ENCODE peak calls at places on chromosomes 6 and 20, in eight cellular contexts. One of them, this sample, is unnamed.

GRCh38 chr6:12356983-12357972 is 67.1 kb downstream of the EDN1 start:
- DNase-seq in testis: no peak
- DNase-seq in Peyer's patch: no peak
- DNase-seq in stomach: no peak
- DNase-seq in breast epithelium: no peak
- DNase-seq in endothelial cell of umbilical vein: no peak
- DNase-seq in esophagus squamous epithelium: no peak
- DNase-seq in body of pancreas: no peak
- DNase-seq in this sample: no peak

GRCh38 chr6:132768051-132768517 is 10.4 kb upstream of the VNN2 start:
- DNase-seq in esophagus squamous epithelium: no peak
- DNase-seq in stomach: peak; percentile 52
- DNase-seq in body of pancreas: peak; percentile 38
- DNase-seq in breast epithelium: no peak
- DNase-seq in testis: peak; percentile 35
- DNase-seq in Peyer's patch: peak; percentile 55
- DNase-seq in endothelial cell of umbilical vein: peak; percentile 32
- DNase-seq in this sample: peak; percentile 28

GRCh38 chr20:57509665-57510237 is 15.2 kb downstream of the CTCFL start:
- DNase-seq in breast epithelium: no peak
- DNase-seq in stomach: peak; percentile 32
- DNase-seq in testis: peak; percentile 50
- DNase-seq in endothelial cell of umbilical vein: no peak
- DNase-seq in body of pancreas: no peak
- DNase-seq in esophagus squamous epithelium: no peak
- DNase-seq in Peyer's patch: no peak
- DNase-seq in this sample: no peak

GRCh38 chr6:149235130-149235561 is 82.4 kb upstream of the TAB2 start:
- DNase-seq in body of pancreas: peak; percentile 70
- DNase-seq in Peyer's patch: no peak
- DNase-seq in stomach: no peak
- DNase-seq in breast epithelium: no peak
- DNase-seq in endothelial cell of umbilical vein: peak; percentile 86
- DNase-seq in esophagus squamous epithelium: no peak
- DNase-seq in testis: no peak
- DNase-seq in this sample: peak; percentile 53

GRCh38 chr6:106688177-106688951 is 59.0 kb downstream of the QRSL1 start:
- DNase-seq in breast epithelium: no peak
- DNase-seq in Peyer's patch: no peak
- DNase-seq in testis: no peak
- DNase-seq in endothelial cell of umbilical vein: no peak
- DNase-seq in stomach: no peak
- DNase-seq in body of pancreas: peak; percentile 45
- DNase-seq in esophagus squamous epithelium: no peak
- DNase-seq in this sample: no peak

GRCh38 chr6:160461641-160462040 is 113.5 kb downstream of the SLC22A3 start:
- DNase-seq in endothelial cell of umbilical vein: no peak
- DNase-seq in Peyer's patch: no peak
- DNase-seq in stomach: no peak
- DNase-seq in esophagus squamous epithelium: no peak
- DNase-seq in body of pancreas: no peak
- DNase-seq in breast epithelium: no peak
- DNase-seq in testis: no peak
- DNase-seq in this sample: no peak

GRCh38 chr20:57672164-57672563 is 37.7 kb downstream of the PMEPA1 start:
- DNase-seq in esophagus squamous epithelium: no peak
- DNase-seq in body of pancreas: no peak
- DNase-seq in testis: peak; percentile 21
- DNase-seq in endothelial cell of umbilical vein: peak; percentile 86
- DNase-seq in Peyer's patch: no peak
- DNase-seq in breast epithelium: no peak
- DNase-seq in stomach: no peak
- DNase-seq in this sample: peak; percentile 78

GRCh38 chr20:63072231-63072791 is 65.5 kb upstream of the BHLHE23 start:
- DNase-seq in esophagus squamous epithelium: no peak
- DNase-seq in breast epithelium: no peak
- DNase-seq in endothelial cell of umbilical vein: no peak
- DNase-seq in Peyer's patch: no peak
- DNase-seq in body of pancreas: no peak
- DNase-seq in testis: no peak
- DNase-seq in stomach: no peak
- DNase-seq in this sample: peak; percentile 5

GRCh38 chr6:24673625-24674024 is 6.7 kb downstream of the ACOT13 start:
- DNase-seq in stomach: no peak
- DNase-seq in Peyer's patch: no peak
- DNase-seq in body of pancreas: no peak
- DNase-seq in esophagus squamous epithelium: no peak
- DNase-seq in endothelial cell of umbilical vein: no peak
- DNase-seq in breast epithelium: no peak
- DNase-seq in testis: no peak
- DNase-seq in this sample: no peak

GRCh38 chr6:139433647-139434419 is 59.4 kb upstream of the CITED2 start:
- DNase-seq in breast epithelium: no peak
- DNase-seq in esophagus squamous epithelium: no peak
- DNase-seq in stomach: no peak
- DNase-seq in testis: no peak
- DNase-seq in Peyer's patch: no peak
- DNase-seq in body of pancreas: no peak
- DNase-seq in endothelial cell of umbilical vein: peak; percentile 6
- DNase-seq in this sample: no peak

GRCh38 chr6:156780962-156781705 is 4.0 kb downstream of the ARID1B start:
- DNase-seq in endothelial cell of umbilical vein: no peak
- DNase-seq in stomach: no peak
- DNase-seq in esophagus squamous epithelium: no peak
- DNase-seq in body of pancreas: no peak
- DNase-seq in testis: no peak
- DNase-seq in breast epithelium: no peak
- DNase-seq in Peyer's patch: no peak
- DNase-seq in this sample: no peak

GRCh38 chr20:45179166-45179565 is 4.5 kb downstream of the PI3 start:
- DNase-seq in endothelial cell of umbilical vein: no peak
- DNase-seq in Peyer's patch: no peak
- DNase-seq in testis: no peak
- DNase-seq in breast epithelium: no peak
- DNase-seq in body of pancreas: no peak
- DNase-seq in stomach: no peak
- DNase-seq in esophagus squamous epithelium: no peak
- DNase-seq in this sample: no peak

GRCh38 chr6:125794342-125795137 is 3.8 kb downstream of the NCOA7 start:
- DNase-seq in esophagus squamous epithelium: no peak
- DNase-seq in testis: no peak
- DNase-seq in endothelial cell of umbilical vein: no peak
- DNase-seq in Peyer's patch: no peak
- DNase-seq in breast epithelium: no peak
- DNase-seq in body of pancreas: no peak
- DNase-seq in stomach: no peak
- DNase-seq in this sample: no peak

GRCh38 chr6:63864934-63865333 is 229.3 kb downstream of the PHF3 start:
- DNase-seq in testis: no peak
- DNase-seq in endothelial cell of umbilical vein: no peak
- DNase-seq in body of pancreas: no peak
- DNase-seq in stomach: no peak
- DNase-seq in breast epithelium: no peak
- DNase-seq in Peyer's patch: no peak
- DNase-seq in esophagus squamous epithelium: no peak
- DNase-seq in this sample: no peak

GRCh38 chr6:35562060-35562459 is 49.4 kb upstream of the TULP1 start:
- DNase-seq in endothelial cell of umbilical vein: no peak
- DNase-seq in body of pancreas: no peak
- DNase-seq in testis: no peak
- DNase-seq in Peyer's patch: no peak
- DNase-seq in stomach: no peak
- DNase-seq in esophagus squamous epithelium: no peak
- DNase-seq in breast epithelium: no peak
- DNase-seq in this sample: peak; percentile 15

GRCh38 chr6:39422273-39422672 is 99.8 kb upstream of the KCNK16 start:
- DNase-seq in Peyer's patch: no peak
- DNase-seq in body of pancreas: no peak
- DNase-seq in breast epithelium: no peak
- DNase-seq in stomach: no peak
- DNase-seq in testis: peak; percentile 27
- DNase-seq in endothelial cell of umbilical vein: no peak
- DNase-seq in esophagus squamous epithelium: no peak
- DNase-seq in this sample: peak; percentile 20

GRCh38 chr20:53660078-53660909 is 66.7 kb upstream of the ZNF217 start:
- DNase-seq in esophagus squamous epithelium: no peak
- DNase-seq in Peyer's patch: peak; percentile 62
- DNase-seq in stomach: no peak
- DNase-seq in body of pancreas: no peak
- DNase-seq in testis: peak; percentile 27
- DNase-seq in endothelial cell of umbilical vein: peak; percentile 22
- DNase-seq in breast epithelium: no peak
- DNase-seq in this sample: no peak

GRCh38 chr20:55239269-55239668 is 763.9 kb downstream of the DOK5 start:
- DNase-seq in breast epithelium: no peak
- DNase-seq in stomach: no peak
- DNase-seq in testis: no peak
- DNase-seq in esophagus squamous epithelium: no peak
- DNase-seq in endothelial cell of umbilical vein: no peak
- DNase-seq in body of pancreas: no peak
- DNase-seq in Peyer's patch: no peak
- DNase-seq in this sample: no peak

GRCh38 chr20:34974246-34974645 is 18.6 kb downstream of the MYH7B start:
- DNase-seq in breast epithelium: no peak
- DNase-seq in Peyer's patch: no peak
- DNase-seq in body of pancreas: no peak
- DNase-seq in esophagus squamous epithelium: no peak
- DNase-seq in endothelial cell of umbilical vein: no peak
- DNase-seq in stomach: no peak
- DNase-seq in testis: no peak
- DNase-seq in this sample: no peak

GRCh38 chr20:19975436-19975799 is 41.7 kb upstream of the NAA20 start:
- DNase-seq in Peyer's patch: no peak
- DNase-seq in body of pancreas: peak; percentile 64
- DNase-seq in esophagus squamous epithelium: no peak
- DNase-seq in breast epithelium: no peak
- DNase-seq in testis: peak; percentile 77
- DNase-seq in endothelial cell of umbilical vein: no peak
- DNase-seq in stomach: no peak
- DNase-seq in this sample: no peak

GRCh38 chr6:98832282-98833100 is 1.9 kb upstream of the POU3F2 start:
- DNase-seq in breast epithelium: no peak
- DNase-seq in body of pancreas: no peak
- DNase-seq in testis: no peak
- DNase-seq in endothelial cell of umbilical vein: no peak
- DNase-seq in stomach: no peak
- DNase-seq in esophagus squamous epithelium: no peak
- DNase-seq in Peyer's patch: no peak
- DNase-seq in this sample: no peak

GRCh38 chr6:166382500-166382932 is 224 bp downstream of the MPC1 start:
- DNase-seq in testis: no peak
- DNase-seq in breast epithelium: no peak
- DNase-seq in body of pancreas: no peak
- DNase-seq in Peyer's patch: no peak
- DNase-seq in stomach: no peak
- DNase-seq in esophagus squamous epithelium: no peak
- DNase-seq in endothelial cell of umbilical vein: no peak
- DNase-seq in this sample: no peak

GRCh38 chr6:166386111-166386510 is 3.4 kb upstream of the MPC1 start:
- DNase-seq in endothelial cell of umbilical vein: no peak
- DNase-seq in breast epithelium: no peak
- DNase-seq in body of pancreas: no peak
- DNase-seq in esophagus squamous epithelium: no peak
- DNase-seq in stomach: no peak
- DNase-seq in testis: no peak
- DNase-seq in Peyer's patch: no peak
- DNase-seq in this sample: no peak

GRCh38 chr6:166381381-166381732 is 1.4 kb downstream of the MPC1 start:
- DNase-seq in endothelial cell of umbilical vein: no peak
- DNase-seq in Peyer's patch: no peak
- DNase-seq in esophagus squamous epithelium: no peak
- DNase-seq in stomach: no peak
- DNase-seq in testis: no peak
- DNase-seq in body of pancreas: no peak
- DNase-seq in breast epithelium: no peak
- DNase-seq in this sample: no peak

GRCh38 chr6:166381733-166382499 is 824 bp downstream of the MPC1 start:
- DNase-seq in Peyer's patch: peak; percentile 94
- DNase-seq in stomach: peak; percentile 92
- DNase-seq in body of pancreas: peak; percentile 90
- DNase-seq in breast epithelium: peak; percentile 71
- DNase-seq in endothelial cell of umbilical vein: peak; percentile 31
- DNase-seq in esophagus squamous epithelium: no peak
- DNase-seq in testis: peak; percentile 82
- DNase-seq in this sample: peak; percentile 84

GRCh38 chr6:166382933-166383816 is at the start of gene MPC1:
- DNase-seq in testis: peak; percentile 96
- DNase-seq in esophagus squamous epithelium: peak; percentile 75
- DNase-seq in breast epithelium: peak; percentile 95
- DNase-seq in Peyer's patch: peak; percentile 99
- DNase-seq in stomach: peak; percentile 98
- DNase-seq in body of pancreas: peak; percentile 96
- DNase-seq in endothelial cell of umbilical vein: peak; percentile 96
- DNase-seq in this sample: peak; percentile 98
- TF ChIP-seq POLR2A in testis: no peak
- TF ChIP-seq POLR2A in esophagus squamous epithelium: no peak
- TF ChIP-seq POLR2A in breast epithelium: peak; percentile 34
- TF ChIP-seq POLR2A in Peyer's patch: peak; percentile 82
- TF ChIP-seq POLR2A in stomach: no peak
- TF ChIP-seq POLR2A in body of pancreas: peak; percentile 80
- TF ChIP-seq POLR2A in endothelial cell of umbilical vein: peak; percentile 16
- TF ChIP-seq POLR2A in this sample: peak; percentile 91

GRCh38 chr20:13783528-13783927 is 1.2 kb downstream of the ESF1 start:
- DNase-seq in testis: no peak
- DNase-seq in stomach: no peak
- DNase-seq in esophagus squamous epithelium: no peak
- DNase-seq in endothelial cell of umbilical vein: no peak
- DNase-seq in Peyer's patch: no peak
- DNase-seq in breast epithelium: no peak
- DNase-seq in body of pancreas: no peak
- DNase-seq in this sample: no peak
- H3K4me1 ChIP-seq in testis: peaks cover 14% of the 10 kb centered on the region
- H3K4me1 ChIP-seq in stomach: peaks cover 28% of the 10 kb centered on the region
- H3K4me1 ChIP-seq in esophagus squamous epithelium: peaks cover 13% of the 10 kb centered on the region
- H3K4me1 ChIP-seq in endothelial cell of umbilical vein: peaks cover 16% of the 10 kb centered on the region
- H3K4me1 ChIP-seq in Peyer's patch: no peaks in the 10 kb centered on the region
- H3K4me1 ChIP-seq in breast epithelium: peaks cover 8% of the 10 kb centered on the region
- H3K4me1 ChIP-seq in body of pancreas: peaks cover 34% of the 10 kb centered on the region
- H3K4me1 ChIP-seq in this sample: peaks cover 42% of the 10 kb centered on the region

GRCh38 chr6:18264338-18265098 is at the start of gene DEK:
- DNase-seq in testis: peak; percentile 92
- DNase-seq in Peyer's patch: peak; percentile 93
- DNase-seq in breast epithelium: peak; percentile 73
- DNase-seq in endothelial cell of umbilical vein: peak; percentile 80
- DNase-seq in stomach: peak; percentile 86
- DNase-seq in body of pancreas: peak; percentile 83
- DNase-seq in esophagus squamous epithelium: no peak
- DNase-seq in this sample: peak; percentile 90
- TF ChIP-seq POLR2A in testis: no peak
- TF ChIP-seq POLR2A in Peyer's patch: peak; percentile 46
- TF ChIP-seq POLR2A in breast epithelium: no peak
- TF ChIP-seq POLR2A in endothelial cell of umbilical vein: peak; percentile 46
- TF ChIP-seq POLR2A in stomach: no peak
- TF ChIP-seq POLR2A in body of pancreas: peak; percentile 67
- TF ChIP-seq POLR2A in esophagus squamous epithelium: no peak
- TF ChIP-seq POLR2A in this sample: no peak

DNA sequence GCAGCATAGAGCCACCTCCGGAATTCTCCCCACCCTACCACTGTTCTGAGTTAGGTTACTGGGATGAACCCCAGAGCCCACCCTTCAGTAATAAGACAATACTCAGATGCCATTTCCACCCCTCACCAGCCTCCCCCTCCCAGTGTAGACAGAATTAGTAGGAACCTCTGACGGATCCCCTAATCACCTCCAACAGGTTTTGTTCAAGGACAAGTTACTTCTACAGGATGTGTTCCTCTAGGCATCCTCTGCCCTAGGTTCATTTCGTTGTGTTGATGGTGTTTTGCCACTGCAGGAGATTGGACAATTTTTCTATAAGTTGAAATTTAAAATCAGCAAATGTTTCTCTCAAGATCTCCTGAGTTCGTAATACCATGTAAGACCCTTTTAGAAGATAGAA is 22.8 kb downstream of the PLEKHG1 start:
- DNase-seq in testis: no peak
- DNase-seq in body of pancreas: no peak
- DNase-seq in Peyer's patch: no peak
- DNase-seq in esophagus squamous epithelium: no peak
- DNase-seq in stomach: no peak
- DNase-seq in endothelial cell of umbilical vein: no peak
- DNase-seq in breast epithelium: no peak
- DNase-seq in this sample: no peak
- H3K4me1 ChIP-seq in testis: no peaks in the 10 kb centered on the region
- H3K4me1 ChIP-seq in body of pancreas: no peaks in the 10 kb centered on the region
- H3K4me1 ChIP-seq in Peyer's patch: peaks cover 16% of the 10 kb centered on the region
- H3K4me1 ChIP-seq in esophagus squamous epithelium: peaks cover 6% of the 10 kb centered on the region
- H3K4me1 ChIP-seq in stomach: peaks cover 4% of the 10 kb centered on the region
- H3K4me1 ChIP-seq in endothelial cell of umbilical vein: peaks cover 32% of the 10 kb centered on the region
- H3K4me1 ChIP-seq in breast epithelium: no peaks in the 10 kb centered on the region
- H3K4me1 ChIP-seq in this sample: peaks cover 22% of the 10 kb centered on the region

This sample was measured in heart left ventricle.